ENCODE peak calls at places on chromosome 2, in eight cellular contexts. One of them, this sample, is unnamed. For H3K27me3, the result is how much of the 10 kb centered on the place peaks cover.

GRCh38 chr2:85058619-85058941 is 74.6 kb upstream of the TCF7L1 start:
- DNase-seq in sigmoid colon: no peak
- DNase-seq in tibial nerve: no peak
- DNase-seq in tibial artery: no peak
- DNase-seq in AG04450: no peak
- DNase-seq in bronchial epithelial cell: peak
- DNase-seq in lower lobe of right lung: no peak
- DNase-seq in IMR-90: no peak
- DNase-seq in this sample: no peak

GRCh38 chr2:114499101-114499500 is 56.7 kb downstream of the DPP10 start:
- DNase-seq in sigmoid colon: no peak
- DNase-seq in lower lobe of right lung: no peak
- DNase-seq in tibial nerve: no peak
- DNase-seq in bronchial epithelial cell: no peak
- DNase-seq in tibial artery: no peak
- DNase-seq in AG04450: no peak
- DNase-seq in IMR-90: no peak
- DNase-seq in this sample: no peak

GRCh38 chr2:127080941-127081769 is 25.8 kb downstream of the BIN1 start:
- DNase-seq in tibial artery: no peak
- DNase-seq in IMR-90: no peak
- DNase-seq in bronchial epithelial cell: no peak
- DNase-seq in tibial nerve: peak
- DNase-seq in sigmoid colon: no peak
- DNase-seq in lower lobe of right lung: peak
- DNase-seq in AG04450: no peak
- DNase-seq in this sample: peak

GRCh38 chr2:237529452-237530402 is 36.6 kb upstream of the PRLH start:
- DNase-seq in tibial nerve: no peak
- DNase-seq in bronchial epithelial cell: no peak
- DNase-seq in tibial artery: no peak
- DNase-seq in sigmoid colon: no peak
- DNase-seq in AG04450: no peak
- DNase-seq in IMR-90: no peak
- DNase-seq in lower lobe of right lung: no peak
- DNase-seq in this sample: no peak

GRCh38 chr2:54558188-54558975 is 102.3 kb downstream of the SPTBN1 start:
- DNase-seq in bronchial epithelial cell: peak
- DNase-seq in lower lobe of right lung: peak
- DNase-seq in AG04450: no peak
- DNase-seq in tibial artery: peak
- DNase-seq in tibial nerve: no peak
- DNase-seq in IMR-90: peak
- DNase-seq in sigmoid colon: peak
- DNase-seq in this sample: peak

GRCh38 chr2:3664925-3665324 is 6.9 kb downstream of the ALLC start:
- DNase-seq in tibial nerve: no peak
- DNase-seq in lower lobe of right lung: no peak
- DNase-seq in sigmoid colon: no peak
- DNase-seq in tibial artery: peak
- DNase-seq in AG04450: no peak
- DNase-seq in IMR-90: no peak
- DNase-seq in bronchial epithelial cell: no peak
- DNase-seq in this sample: no peak

GRCh38 chr2:55875434-55876135 is 48.0 kb downstream of the EFEMP1 start:
- DNase-seq in sigmoid colon: no peak
- DNase-seq in lower lobe of right lung: no peak
- DNase-seq in AG04450: no peak
- DNase-seq in tibial artery: no peak
- DNase-seq in tibial nerve: no peak
- DNase-seq in IMR-90: peak
- DNase-seq in bronchial epithelial cell: no peak
- DNase-seq in this sample: peak

GRCh38 chr2:153953761-153954160 is 82.0 kb downstream of the GALNT13 start:
- DNase-seq in sigmoid colon: no peak
- DNase-seq in IMR-90: no peak
- DNase-seq in AG04450: no peak
- DNase-seq in bronchial epithelial cell: no peak
- DNase-seq in lower lobe of right lung: no peak
- DNase-seq in tibial artery: no peak
- DNase-seq in tibial nerve: no peak
- DNase-seq in this sample: peak

GRCh38 chr2:31234690-31235503 is 945 bp downstream of the EHD3 start:
- DNase-seq in IMR-90: no peak
- DNase-seq in tibial nerve: no peak
- DNase-seq in sigmoid colon: no peak
- DNase-seq in bronchial epithelial cell: no peak
- DNase-seq in AG04450: no peak
- DNase-seq in tibial artery: no peak
- DNase-seq in lower lobe of right lung: no peak
- DNase-seq in this sample: no peak

GRCh38 chr2:95374451-95374915 is 28.0 kb upstream of the FAHD2A start:
- DNase-seq in lower lobe of right lung: peak
- DNase-seq in sigmoid colon: peak
- DNase-seq in AG04450: no peak
- DNase-seq in IMR-90: no peak
- DNase-seq in bronchial epithelial cell: no peak
- DNase-seq in tibial artery: no peak
- DNase-seq in tibial nerve: peak
- DNase-seq in this sample: no peak

GRCh38 chr2:25073025-25073424 is 31.1 kb downstream of the EFR3B start:
- DNase-seq in sigmoid colon: no peak
- DNase-seq in AG04450: no peak
- DNase-seq in lower lobe of right lung: no peak
- DNase-seq in bronchial epithelial cell: no peak
- DNase-seq in tibial nerve: no peak
- DNase-seq in IMR-90: no peak
- DNase-seq in tibial artery: no peak
- DNase-seq in this sample: no peak

GRCh38 chr2:138922973-138923563 is 142.9 kb upstream of the NXPH2 start:
- DNase-seq in bronchial epithelial cell: peak
- DNase-seq in sigmoid colon: no peak
- DNase-seq in IMR-90: no peak
- DNase-seq in tibial nerve: no peak
- DNase-seq in tibial artery: no peak
- DNase-seq in AG04450: no peak
- DNase-seq in lower lobe of right lung: no peak
- DNase-seq in this sample: peak

GRCh38 chr2:160634436-160634835 is 140.8 kb upstream of the RBMS1 start:
- DNase-seq in tibial artery: no peak
- DNase-seq in sigmoid colon: no peak
- DNase-seq in IMR-90: no peak
- DNase-seq in tibial nerve: no peak
- DNase-seq in AG04450: no peak
- DNase-seq in lower lobe of right lung: no peak
- DNase-seq in bronchial epithelial cell: no peak
- DNase-seq in this sample: no peak

GRCh38 chr2:121095257-121096080 is 189.5 kb downstream of the TFCP2L1 start:
- DNase-seq in tibial nerve: no peak
- DNase-seq in AG04450: no peak
- DNase-seq in bronchial epithelial cell: peak
- DNase-seq in lower lobe of right lung: peak
- DNase-seq in IMR-90: peak
- DNase-seq in tibial artery: no peak
- DNase-seq in sigmoid colon: peak
- DNase-seq in this sample: peak

GRCh38 chr2:121101093-121101715 is 183.8 kb downstream of the TFCP2L1 start:
- DNase-seq in tibial artery: no peak
- DNase-seq in bronchial epithelial cell: no peak
- DNase-seq in tibial nerve: no peak
- DNase-seq in AG04450: no peak
- DNase-seq in IMR-90: no peak
- DNase-seq in sigmoid colon: peak
- DNase-seq in lower lobe of right lung: no peak
- DNase-seq in this sample: no peak

GRCh38 chr2:121099329-121100318 is 185.4 kb downstream of the TFCP2L1 start:
- DNase-seq in bronchial epithelial cell: no peak
- DNase-seq in IMR-90: no peak
- DNase-seq in sigmoid colon: peak
- DNase-seq in lower lobe of right lung: peak
- DNase-seq in AG04450: no peak
- DNase-seq in tibial nerve: no peak
- DNase-seq in tibial artery: no peak
- DNase-seq in this sample: no peak

GRCh38 chr2:121096611-121097010 is 188.4 kb downstream of the TFCP2L1 start:
- DNase-seq in lower lobe of right lung: no peak
- DNase-seq in bronchial epithelial cell: no peak
- DNase-seq in sigmoid colon: peak
- DNase-seq in AG04450: no peak
- DNase-seq in tibial nerve: no peak
- DNase-seq in tibial artery: no peak
- DNase-seq in IMR-90: no peak
- DNase-seq in this sample: no peak

DNA sequence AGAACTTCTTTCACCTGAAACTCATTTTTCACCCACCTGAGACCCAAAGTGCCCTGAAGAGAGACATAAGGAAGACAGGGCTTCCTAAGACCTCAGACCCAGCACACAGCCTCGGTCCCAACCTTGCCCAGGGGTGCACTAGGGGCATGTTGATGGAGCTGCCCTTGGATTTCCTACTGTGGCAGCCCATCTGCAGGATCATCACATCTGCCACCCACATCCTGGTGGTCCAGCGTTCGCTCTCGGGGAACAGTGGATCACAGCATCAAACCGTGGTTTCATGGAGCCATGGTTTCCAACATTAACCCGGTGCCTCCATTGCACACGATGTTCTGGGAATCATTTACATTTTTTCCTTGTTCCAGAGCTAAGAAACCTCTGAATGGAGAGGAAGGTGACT is 186.4 kb downstream of the TFCP2L1 start:
- DNase-seq in sigmoid colon: peak
- DNase-seq in tibial nerve: no peak
- DNase-seq in tibial artery: no peak
- DNase-seq in lower lobe of right lung: no peak
- DNase-seq in AG04450: no peak
- DNase-seq in bronchial epithelial cell: no peak
- DNase-seq in IMR-90: no peak
- DNase-seq in this sample: no peak
- H3K27me3 ChIP-seq in sigmoid colon: under half
- H3K27me3 ChIP-seq in tibial nerve: under half
- H3K27me3 ChIP-seq in tibial artery: under half
- H3K27me3 ChIP-seq in lower lobe of right lung: under half
- H3K27me3 ChIP-seq in AG04450: under half
- H3K27me3 ChIP-seq in bronchial epithelial cell: under half
- H3K27me3 ChIP-seq in IMR-90: half or more
- H3K27me3 ChIP-seq in this sample: under half

DNA sequence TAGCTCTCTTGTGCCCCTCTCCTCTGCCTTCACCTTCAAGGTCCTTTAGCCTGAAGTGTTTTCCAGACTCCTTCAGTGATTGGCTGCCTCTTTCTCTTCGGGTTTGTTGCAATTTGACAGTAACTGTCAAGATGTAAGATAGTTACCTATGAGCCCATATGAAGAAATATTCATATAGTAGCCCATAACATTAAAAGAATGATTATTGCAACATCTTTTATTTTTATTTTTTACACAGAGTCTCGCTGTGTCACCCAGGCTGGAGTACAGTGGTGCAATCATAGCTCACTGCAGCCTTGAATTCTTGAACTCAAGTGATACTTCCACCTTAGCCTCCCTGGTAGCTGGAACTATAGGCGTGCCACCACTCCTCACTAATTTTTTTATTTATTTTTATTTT is 80.5 kb downstream of the FOXI3 start:
- DNase-seq in lower lobe of right lung: no peak
- DNase-seq in AG04450: no peak
- DNase-seq in tibial artery: no peak
- DNase-seq in sigmoid colon: no peak
- DNase-seq in tibial nerve: no peak
- DNase-seq in IMR-90: no peak
- DNase-seq in bronchial epithelial cell: no peak
- DNase-seq in this sample: no peak
- H3K27me3 ChIP-seq in lower lobe of right lung: under half
- H3K27me3 ChIP-seq in AG04450: under half
- H3K27me3 ChIP-seq in tibial artery: under half
- H3K27me3 ChIP-seq in sigmoid colon: under half
- H3K27me3 ChIP-seq in tibial nerve: under half
- H3K27me3 ChIP-seq in IMR-90: under half
- H3K27me3 ChIP-seq in bronchial epithelial cell: under half
- H3K27me3 ChIP-seq in this sample: under half

DNA sequence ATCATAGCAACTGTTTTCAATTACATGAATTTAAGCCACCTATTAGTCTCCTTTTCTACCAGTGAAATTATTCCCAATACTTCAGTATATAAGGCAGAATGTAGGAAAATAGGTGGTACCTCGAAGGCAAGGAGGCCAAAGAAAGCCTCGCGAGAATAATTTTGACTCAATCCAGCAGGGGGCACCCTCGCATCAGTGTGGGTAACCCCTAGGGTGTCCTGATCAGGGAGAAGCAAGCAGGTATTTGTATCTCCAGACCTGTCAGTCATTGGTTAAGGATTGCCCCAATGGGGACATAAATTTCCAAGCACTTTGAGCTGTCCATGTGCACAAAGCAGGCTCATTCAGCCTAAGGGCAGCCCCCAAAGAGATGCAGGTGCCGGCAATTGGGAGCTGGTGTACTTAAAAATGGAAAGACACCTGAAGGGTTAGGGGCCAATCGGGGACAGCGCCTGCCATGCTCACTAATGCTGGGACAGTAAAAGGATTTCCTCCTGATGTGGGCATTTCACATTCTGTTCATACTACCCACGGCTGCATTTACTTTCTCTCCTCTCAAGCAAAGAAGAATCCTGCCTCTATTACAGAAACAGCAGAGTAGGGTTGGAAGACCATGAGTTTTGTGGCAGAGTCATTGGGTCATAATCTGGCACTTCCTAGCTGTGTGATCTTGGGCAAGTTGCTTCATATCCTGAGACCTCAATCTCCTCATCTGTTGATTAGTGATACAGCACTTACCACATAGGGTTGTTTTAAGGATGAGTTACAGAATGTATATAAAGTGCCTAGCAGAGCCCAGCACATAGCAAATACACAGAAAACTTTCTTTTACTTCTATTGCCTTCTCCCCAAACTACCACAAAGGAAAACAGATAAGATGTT is 136.1 kb downstream of the ICOS start:
- DNase-seq in tibial nerve: no peak
- DNase-seq in sigmoid colon: no peak
- DNase-seq in tibial artery: no peak
- DNase-seq in bronchial epithelial cell: no peak
- DNase-seq in IMR-90: no peak
- DNase-seq in lower lobe of right lung: no peak
- DNase-seq in AG04450: no peak
- DNase-seq in this sample: no peak
- H3K27me3 ChIP-seq in tibial nerve: under half
- H3K27me3 ChIP-seq in sigmoid colon: under half
- H3K27me3 ChIP-seq in tibial artery: under half
- H3K27me3 ChIP-seq in bronchial epithelial cell: under half
- H3K27me3 ChIP-seq in IMR-90: under half
- H3K27me3 ChIP-seq in lower lobe of right lung: under half
- H3K27me3 ChIP-seq in AG04450: under half
- H3K27me3 ChIP-seq in this sample: under half

DNA sequence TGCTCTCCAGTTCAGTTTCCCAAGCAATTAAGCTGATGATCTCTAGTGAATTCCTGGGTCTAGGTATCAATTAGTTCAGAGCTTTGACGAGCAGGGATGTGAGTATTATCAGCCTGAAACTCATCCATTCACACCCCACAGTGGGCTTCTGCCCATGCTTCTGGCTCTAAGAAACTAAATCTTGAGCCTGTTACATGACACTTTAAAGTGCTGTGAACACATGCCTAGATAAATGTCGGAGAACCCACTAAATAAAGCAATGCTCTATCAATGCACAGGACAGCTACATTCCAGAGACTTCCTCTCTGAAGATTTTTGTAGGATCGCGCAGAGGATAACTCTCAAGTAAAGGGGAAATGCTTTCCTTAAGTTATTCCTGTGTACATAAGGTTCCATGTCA is 356.5 kb upstream of the TNP1 start:
- DNase-seq in tibial nerve: no peak
- DNase-seq in bronchial epithelial cell: no peak
- DNase-seq in sigmoid colon: no peak
- DNase-seq in lower lobe of right lung: no peak
- DNase-seq in AG04450: no peak
- DNase-seq in IMR-90: no peak
- DNase-seq in tibial artery: no peak
- DNase-seq in this sample: no peak
- H3K27me3 ChIP-seq in tibial nerve: under half
- H3K27me3 ChIP-seq in bronchial epithelial cell: under half
- H3K27me3 ChIP-seq in sigmoid colon: under half
- H3K27me3 ChIP-seq in lower lobe of right lung: under half
- H3K27me3 ChIP-seq in AG04450: under half
- H3K27me3 ChIP-seq in IMR-90: under half
- H3K27me3 ChIP-seq in tibial artery: under half
- H3K27me3 ChIP-seq in this sample: under half

This sample was measured in fibroblast of lung.